ENCODE peak calls at places on chromosomes 12 and 14, in six cellular contexts. One of them, this sample, is unnamed.

GRCh38 chr12:54689034-54689372 is 40.8 kb upstream of the DCD start:
- DNase-seq in HCT116: no peak
- DNase-seq in GM12878: no peak
- DNase-seq in HepG2: no peak
- DNase-seq in H1: no peak
- DNase-seq in NT2/D1: no peak
- DNase-seq in this sample: no peak

GRCh38 chr14:28707814-28708213 is 58.8 kb upstream of the FOXG1 start:
- DNase-seq in HCT116: no peak
- DNase-seq in GM12878: no peak
- DNase-seq in HepG2: no peak
- DNase-seq in H1: no peak
- DNase-seq in NT2/D1: no peak
- DNase-seq in this sample: no peak

GRCh38 chr12:124646385-124647230 is 79.2 kb upstream of the NCOR2 start:
- DNase-seq in HCT116: no peak
- DNase-seq in GM12878: peak; percentile 5
- DNase-seq in HepG2: no peak
- DNase-seq in H1: peak; percentile 56
- DNase-seq in NT2/D1: no peak
- DNase-seq in this sample: no peak

GRCh38 chr12:59895161-59895785 is 299.4 kb downstream of the SLC16A7 start:
- DNase-seq in HCT116: no peak
- DNase-seq in GM12878: no peak
- DNase-seq in HepG2: no peak
- DNase-seq in H1: no peak
- DNase-seq in NT2/D1: no peak
- DNase-seq in this sample: no peak

GRCh38 chr14:64611358-64612020 is 61.7 kb downstream of the PPP1R36 start:
- DNase-seq in HCT116: no peak
- DNase-seq in GM12878: no peak
- DNase-seq in HepG2: no peak
- DNase-seq in H1: peak; percentile 4
- DNase-seq in NT2/D1: no peak
- DNase-seq in this sample: no peak

GRCh38 chr14:75417674-75418073 is 10.1 kb upstream of the JDP2 start:
- DNase-seq in HCT116: no peak
- DNase-seq in GM12878: no peak
- DNase-seq in HepG2: peak; percentile 18
- DNase-seq in H1: no peak
- DNase-seq in NT2/D1: no peak
- DNase-seq in this sample: no peak

GRCh38 chr12:89800435-89800834 is 91.8 kb upstream of the ATP2B1 start:
- DNase-seq in HCT116: no peak
- DNase-seq in GM12878: no peak
- DNase-seq in HepG2: no peak
- DNase-seq in H1: no peak
- DNase-seq in NT2/D1: no peak
- DNase-seq in this sample: peak; percentile 70

GRCh38 chr14:73887116-73887490 is 444 bp downstream of the ZNF410 start:
- DNase-seq in HCT116: no peak
- DNase-seq in GM12878: no peak
- DNase-seq in HepG2: peak; percentile 25
- DNase-seq in H1: no peak
- DNase-seq in NT2/D1: no peak
- DNase-seq in this sample: no peak

GRCh38 chr14:76701981-76702380 is 59.3 kb upstream of the VASH1 start:
- DNase-seq in HCT116: no peak
- DNase-seq in GM12878: no peak
- DNase-seq in HepG2: no peak
- DNase-seq in H1: no peak
- DNase-seq in NT2/D1: no peak
- DNase-seq in this sample: no peak

GRCh38 chr12:76495556-76495955 is 64.0 kb downstream of the OSBPL8 start:
- DNase-seq in HCT116: no peak
- DNase-seq in GM12878: no peak
- DNase-seq in HepG2: no peak
- DNase-seq in H1: no peak
- DNase-seq in NT2/D1: no peak
- DNase-seq in this sample: no peak

GRCh38 chr14:71620401-71620800 is 311.8 kb upstream of the RGS6 start:
- DNase-seq in HCT116: no peak
- DNase-seq in GM12878: no peak
- DNase-seq in HepG2: no peak
- DNase-seq in H1: no peak
- DNase-seq in NT2/D1: no peak
- DNase-seq in this sample: no peak

GRCh38 chr14:105507247-105507646 is 16.2 kb downstream of the TEDC1 start:
- DNase-seq in HCT116: no peak
- DNase-seq in GM12878: no peak
- DNase-seq in HepG2: no peak
- DNase-seq in H1: no peak
- DNase-seq in NT2/D1: no peak
- DNase-seq in this sample: no peak

GRCh38 chr14:87113286-87113685 is 879.7 kb downstream of the GALC start:
- DNase-seq in HCT116: no peak
- DNase-seq in GM12878: no peak
- DNase-seq in HepG2: no peak
- DNase-seq in H1: no peak
- DNase-seq in NT2/D1: no peak
- DNase-seq in this sample: no peak

GRCh38 chr12:105574056-105574715 is 243.7 kb downstream of the C12orf75 start:
- DNase-seq in HCT116: no peak
- DNase-seq in GM12878: no peak
- DNase-seq in HepG2: no peak
- DNase-seq in H1: no peak
- DNase-seq in NT2/D1: no peak
- DNase-seq in this sample: no peak

GRCh38 chr14:93938766-93939303 is 11.7 kb downstream of the FAM181A start:
- DNase-seq in HCT116: no peak
- DNase-seq in GM12878: no peak
- DNase-seq in HepG2: no peak
- DNase-seq in H1: no peak
- DNase-seq in NT2/D1: no peak
- DNase-seq in this sample: no peak

GRCh38 chr12:52601671-52602070 is 408 bp upstream of the KRT72 start:
- DNase-seq in HCT116: no peak
- DNase-seq in GM12878: no peak
- DNase-seq in HepG2: no peak
- DNase-seq in H1: peak; percentile 31
- DNase-seq in NT2/D1: no peak
- DNase-seq in this sample: no peak

GRCh38 chr12:269216-269615 is 6.6 kb upstream of the SLC6A13 start:
- DNase-seq in HCT116: no peak
- DNase-seq in GM12878: no peak
- DNase-seq in HepG2: no peak
- DNase-seq in H1: no peak
- DNase-seq in NT2/D1: no peak
- DNase-seq in this sample: no peak

GRCh38 chr14:102911541-102911951 is 10.9 kb upstream of the AMN start:
- DNase-seq in HCT116: no peak
- DNase-seq in GM12878: no peak
- DNase-seq in HepG2: no peak
- DNase-seq in H1: no peak
- DNase-seq in NT2/D1: no peak
- DNase-seq in this sample: no peak
- TF ChIP-seq ZNF274 in HCT116: no peak
- TF ChIP-seq ZNF274 in GM12878: no peak
- TF ChIP-seq ZNF274 in HepG2: no peak
- TF ChIP-seq ZNF274 in H1: no peak
- TF ChIP-seq ZNF274 in NT2/D1: no peak
- TF ChIP-seq ZNF274 in this sample: no peak

GRCh38 chr14:100874411-100875091 is 29.0 kb downstream of the RTL1 start:
- DNase-seq in HCT116: no peak
- DNase-seq in GM12878: no peak
- DNase-seq in HepG2: no peak
- DNase-seq in H1: no peak
- DNase-seq in NT2/D1: no peak
- DNase-seq in this sample: no peak
- TF ChIP-seq ZNF274 in HCT116: no peak
- TF ChIP-seq ZNF274 in GM12878: no peak
- TF ChIP-seq ZNF274 in HepG2: no peak
- TF ChIP-seq ZNF274 in H1: no peak
- TF ChIP-seq ZNF274 in NT2/D1: no peak
- TF ChIP-seq ZNF274 in this sample: no peak

DNA sequence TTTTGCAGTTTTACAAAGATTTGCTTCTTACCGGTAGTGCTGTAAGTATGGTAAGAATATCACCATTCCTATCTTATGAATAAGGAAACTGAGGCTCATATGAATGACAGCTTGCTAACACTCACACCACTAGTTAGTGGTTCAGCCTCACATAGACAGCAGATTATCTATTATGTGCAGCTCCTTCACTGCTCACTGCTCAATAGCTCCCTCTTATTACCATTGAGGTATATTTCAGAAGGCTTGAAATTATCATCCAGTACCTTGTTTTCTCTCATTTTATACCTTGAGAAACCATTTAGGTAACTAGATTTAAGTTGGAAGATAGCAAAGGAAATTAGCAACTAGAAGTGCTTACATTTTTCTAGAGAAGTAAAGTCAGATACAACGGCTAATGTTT is 15.5 kb downstream of the RIC8B start:
- DNase-seq in HCT116: no peak
- DNase-seq in GM12878: no peak
- DNase-seq in HepG2: no peak
- DNase-seq in H1: no peak
- DNase-seq in NT2/D1: no peak
- DNase-seq in this sample: no peak
- TF ChIP-seq ZNF274 in HCT116: no peak
- TF ChIP-seq ZNF274 in GM12878: no peak
- TF ChIP-seq ZNF274 in HepG2: no peak
- TF ChIP-seq ZNF274 in H1: no peak
- TF ChIP-seq ZNF274 in NT2/D1: no peak
- TF ChIP-seq ZNF274 in this sample: no peak

GRCh38 chr12:113322353-113322752 is 12.6 kb downstream of the SLC8B1 start:
- DNase-seq in HCT116: no peak
- DNase-seq in GM12878: no peak
- DNase-seq in HepG2: no peak
- DNase-seq in H1: no peak
- DNase-seq in NT2/D1: no peak
- DNase-seq in this sample: no peak
- TF ChIP-seq ZNF274 in HCT116: no peak
- TF ChIP-seq ZNF274 in GM12878: no peak
- TF ChIP-seq ZNF274 in HepG2: no peak
- TF ChIP-seq ZNF274 in H1: no peak
- TF ChIP-seq ZNF274 in NT2/D1: no peak
- TF ChIP-seq ZNF274 in this sample: no peak

GRCh38 chr12:81573228-81573627 is 185.9 kb downstream of the PPFIA2 start:
- DNase-seq in HCT116: no peak
- DNase-seq in GM12878: no peak
- DNase-seq in HepG2: no peak
- DNase-seq in H1: no peak
- DNase-seq in NT2/D1: no peak
- DNase-seq in this sample: no peak
- TF ChIP-seq ZNF274 in HCT116: no peak
- TF ChIP-seq ZNF274 in GM12878: no peak
- TF ChIP-seq ZNF274 in HepG2: no peak
- TF ChIP-seq ZNF274 in H1: no peak
- TF ChIP-seq ZNF274 in NT2/D1: no peak
- TF ChIP-seq ZNF274 in this sample: no peak

GRCh38 chr12:122852336-122853275 is 17.3 kb downstream of the HIP1R start:
- DNase-seq in HCT116: no peak
- DNase-seq in GM12878: no peak
- DNase-seq in HepG2: no peak
- DNase-seq in H1: no peak
- DNase-seq in NT2/D1: no peak
- DNase-seq in this sample: no peak
- TF ChIP-seq ZNF274 in HCT116: no peak
- TF ChIP-seq ZNF274 in GM12878: no peak
- TF ChIP-seq ZNF274 in HepG2: no peak
- TF ChIP-seq ZNF274 in H1: no peak
- TF ChIP-seq ZNF274 in NT2/D1: no peak
- TF ChIP-seq ZNF274 in this sample: no peak

This sample was measured in K562.